ENCODE peak calls at places on chromosome 15, in eight cellular contexts. J is HepG2, W is H1, U is GM23338, X is K562, O is endothelial cell of umbilical vein, G is HCT116, Z is GM12878. S is an unnamed sample.

GRCh38 chr15:55526559-55527036 is 18.6 kb upstream of the DNAAF4 start:
- DNase-seq in J (peak), W (peak), U (peak), X (peak), O (peak), G (peak), Z (no peak), S (no peak)

GRCh38 chr15:23422946-23423708 is 23.9 kb downstream of the GOLGA6L2 start:
- DNase-seq in J (peak), W (no peak), U (no peak), X (no peak), O (no peak), G (no peak), Z (no peak), S (no peak)

GRCh38 chr15:101246391-101246790 is 5.5 kb downstream of the CHSY1 start:
- DNase-seq in J (no peak), W (no peak), U (no peak), X (no peak), O (peak), G (no peak), Z (no peak), S (no peak)

GRCh38 chr15:37019479-37020433 is 80.6 kb downstream of the MEIS2 start:
- DNase-seq in J (peak), W (no peak), U (no peak), X (no peak), O (peak), G (no peak), Z (no peak), S (no peak)

GRCh38 chr15:75712668-75713337 is at the start of gene CSPG4:
- DNase-seq in J (no peak), W (peak), U (peak), X (peak), O (no peak), G (no peak), Z (no peak), S (no peak)

GRCh38 chr15:80777137-80777536 is 2.0 kb upstream of the CEMIP start:
- DNase-seq in J (no peak), W (no peak), U (no peak), X (no peak), O (peak), G (no peak), Z (no peak), S (no peak)

GRCh38 chr15:78105541-78106241 is 13.3 kb downstream of the SH2D7 start:
- DNase-seq in J (peak), W (no peak), U (no peak), X (no peak), O (peak), G (no peak), Z (no peak), S (no peak)

GRCh38 chr15:99909914-99910313 is 176.7 kb upstream of the LYSMD4 start:
- DNase-seq in J (peak), W (peak), U (peak), X (peak), O (no peak), G (peak), Z (no peak), S (no peak)

GRCh38 chr15:78425643-78426042 is 12.4 kb upstream of the IREB2 start:
- DNase-seq in J (no peak), W (no peak), U (no peak), X (no peak), O (no peak), G (no peak), Z (no peak), S (no peak)

GRCh38 chr15:100234158-100235029 is 107.4 kb downstream of the ADAMTS17 start:
- DNase-seq in J (no peak), W (no peak), U (no peak), X (no peak), O (no peak), G (no peak), Z (no peak), S (no peak)

GRCh38 chr15:68330911-68331310 is 53.4 kb downstream of the FEM1B start:
- DNase-seq in J (no peak), W (no peak), U (no peak), X (no peak), O (no peak), G (no peak), Z (no peak), S (no peak)

GRCh38 chr15:68330461-68330860 is 52.9 kb downstream of the FEM1B start:
- DNase-seq in J (no peak), W (no peak), U (no peak), X (no peak), O (no peak), G (no peak), Z (no peak), S (no peak)

GRCh38 chr15:68325721-68326120 is 48.2 kb downstream of the FEM1B start:
- DNase-seq in J (no peak), W (no peak), U (no peak), X (no peak), O (no peak), G (no peak), Z (no peak), S (no peak)

GRCh38 chr15:68328485-68328884 is 50.9 kb downstream of the FEM1B start:
- DNase-seq in J (no peak), W (no peak), U (no peak), X (no peak), O (no peak), G (no peak), Z (no peak), S (no peak)

GRCh38 chr15:68326711-68327412 is 49.3 kb downstream of the FEM1B start:
- DNase-seq in J (no peak), W (no peak), U (no peak), X (no peak), O (no peak), G (no peak), Z (no peak), S (no peak)
- TF ChIP-seq POLR2AphosphoS5 in J (no peak), W (no peak), U (no peak), X (no peak), O (no peak), G (no peak), Z (no peak), S (no peak)

DNA sequence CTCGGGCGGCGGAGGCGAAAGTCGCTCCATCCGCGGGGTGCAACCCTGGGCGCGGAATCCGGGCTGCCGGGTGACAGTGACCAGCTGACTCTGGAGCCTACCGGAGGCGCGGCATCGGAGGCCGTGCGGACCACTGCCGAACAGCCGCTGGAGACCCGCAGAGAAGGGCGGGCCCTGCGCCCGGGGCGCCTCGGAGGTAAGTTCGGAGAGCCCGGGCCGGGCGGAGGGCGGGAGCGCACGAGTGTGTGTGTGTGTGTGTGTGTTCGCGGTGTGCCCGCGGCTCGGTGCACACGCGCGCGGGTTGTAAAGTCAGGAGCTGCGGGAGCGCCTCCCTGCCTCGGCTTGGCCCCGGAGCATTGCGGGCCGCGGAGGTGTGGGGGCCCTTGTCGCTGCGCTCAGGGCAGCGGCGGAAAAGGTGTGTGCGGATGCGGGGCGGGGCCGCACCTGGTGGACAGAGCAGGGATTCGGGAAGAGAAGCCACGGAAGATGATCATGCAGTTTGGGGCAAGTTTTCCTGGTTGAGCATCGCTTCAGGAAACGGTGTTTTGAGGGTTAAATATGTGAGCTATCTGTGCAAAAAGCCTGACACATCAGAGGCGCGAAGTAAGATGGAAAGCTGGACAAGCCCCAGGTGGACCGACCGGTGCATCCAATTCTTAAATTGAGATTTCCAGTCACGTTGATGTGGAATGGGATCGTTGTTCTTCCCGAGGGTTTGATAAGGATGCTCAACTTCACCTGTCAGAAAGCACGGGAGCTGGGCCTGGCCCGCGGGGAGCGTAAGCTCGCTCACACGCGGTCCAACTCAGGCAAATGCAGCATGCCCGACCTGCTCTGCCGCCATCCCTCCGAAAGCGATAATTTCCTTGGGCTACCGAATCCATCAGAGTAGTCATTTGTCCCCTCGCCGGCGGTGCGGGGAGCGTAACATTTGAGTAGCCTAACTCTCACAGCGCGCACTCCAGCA is 492 bp downstream of the MINAR1 start:
- DNase-seq in J (no peak), W (peak), U (peak), X (no peak), O (no peak), G (no peak), Z (no peak), S (no peak)
- TF ChIP-seq EZH2 in J (no peak), W (peak), U (peak), X (no peak), O (peak), G (no peak), Z (no peak), S (no peak)

GRCh38 chr15:77002436-77002835 is 7.5 kb downstream of the PSTPIP1 start:
- DNase-seq in J (no peak), W (no peak), U (no peak), X (no peak), O (no peak), G (no peak), Z (no peak), S (no peak)
- TF ChIP-seq POLR2AphosphoS5 in J (no peak), W (no peak), U (no peak), X (no peak), O (no peak), G (no peak), Z (no peak), S (no peak)

DNA sequence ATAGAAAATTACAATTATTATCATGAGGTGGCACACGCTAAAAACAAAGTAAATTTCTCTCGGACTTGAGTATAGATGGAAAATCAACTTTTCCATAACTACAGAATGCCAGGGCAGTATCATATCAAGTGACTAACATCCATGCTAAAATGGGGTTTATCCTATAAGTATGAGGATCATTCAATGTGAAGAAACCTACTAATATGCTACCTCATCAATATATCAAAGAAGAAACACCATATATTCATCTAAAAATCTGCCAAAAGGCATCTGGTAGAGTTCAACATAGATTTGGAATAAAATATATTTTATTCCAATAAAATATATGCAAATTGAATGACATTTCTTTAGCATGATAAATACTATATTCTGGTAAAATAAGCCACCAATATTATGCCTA is 894.4 kb downstream of the MCTP2 start:
- DNase-seq in J (no peak), W (no peak), U (no peak), X (no peak), O (no peak), G (no peak), Z (no peak), S (no peak)
- TF ChIP-seq EZH2 in J (no peak), W (no peak), U (no peak), X (no peak), O (no peak), G (no peak), Z (no peak), S (no peak)

GRCh38 chr15:24823473-24823872 is 131.3 kb upstream of the SNRPN start:
- DNase-seq in J (no peak), W (peak), U (peak), X (peak), O (peak), G (no peak), Z (no peak), S (no peak)
- TF ChIP-seq POLR2AphosphoS5 in J (no peak), W (no peak), U (no peak), X (no peak), O (no peak), G (no peak), Z (no peak), S (no peak)

GRCh38 chr15:31852933-31853332 is 177.4 kb upstream of the CHRNA7 start:
- DNase-seq in J (no peak), W (no peak), U (no peak), X (no peak), O (no peak), G (no peak), Z (no peak), S (no peak)
- TF ChIP-seq EZH2 in J (no peak), W (no peak), U (no peak), X (no peak), O (no peak), G (no peak), Z (no peak), S (no peak)

GRCh38 chr15:71146597-71146996 is 31.3 kb downstream of the THSD4 start:
- DNase-seq in J (no peak), W (no peak), U (no peak), X (no peak), O (no peak), G (no peak), Z (no peak), S (no peak)

GRCh38 chr15:71148048-71148447 is 32.8 kb downstream of the THSD4 start:
- DNase-seq in J (no peak), W (no peak), U (no peak), X (no peak), O (no peak), G (no peak), Z (no peak), S (no peak)

GRCh38 chr15:71151061-71151460 is 35.8 kb downstream of the THSD4 start:
- DNase-seq in J (no peak), W (no peak), U (no peak), X (no peak), O (no peak), G (no peak), Z (no peak), S (no peak)

GRCh38 chr15:71152542-71152941 is 37.3 kb downstream of the THSD4 start:
- DNase-seq in J (no peak), W (no peak), U (no peak), X (no peak), O (no peak), G (no peak), Z (no peak), S (no peak)

GRCh38 chr15:71149645-71150557 is 34.6 kb downstream of the THSD4 start:
- DNase-seq in J (no peak), W (no peak), U (no peak), X (no peak), O (no peak), G (no peak), Z (no peak), S (no peak)
- TF ChIP-seq POLR2AphosphoS5 in J (no peak), W (no peak), U (no peak), X (no peak), O (no peak), G (no peak), Z (no peak), S (no peak)

DNA sequence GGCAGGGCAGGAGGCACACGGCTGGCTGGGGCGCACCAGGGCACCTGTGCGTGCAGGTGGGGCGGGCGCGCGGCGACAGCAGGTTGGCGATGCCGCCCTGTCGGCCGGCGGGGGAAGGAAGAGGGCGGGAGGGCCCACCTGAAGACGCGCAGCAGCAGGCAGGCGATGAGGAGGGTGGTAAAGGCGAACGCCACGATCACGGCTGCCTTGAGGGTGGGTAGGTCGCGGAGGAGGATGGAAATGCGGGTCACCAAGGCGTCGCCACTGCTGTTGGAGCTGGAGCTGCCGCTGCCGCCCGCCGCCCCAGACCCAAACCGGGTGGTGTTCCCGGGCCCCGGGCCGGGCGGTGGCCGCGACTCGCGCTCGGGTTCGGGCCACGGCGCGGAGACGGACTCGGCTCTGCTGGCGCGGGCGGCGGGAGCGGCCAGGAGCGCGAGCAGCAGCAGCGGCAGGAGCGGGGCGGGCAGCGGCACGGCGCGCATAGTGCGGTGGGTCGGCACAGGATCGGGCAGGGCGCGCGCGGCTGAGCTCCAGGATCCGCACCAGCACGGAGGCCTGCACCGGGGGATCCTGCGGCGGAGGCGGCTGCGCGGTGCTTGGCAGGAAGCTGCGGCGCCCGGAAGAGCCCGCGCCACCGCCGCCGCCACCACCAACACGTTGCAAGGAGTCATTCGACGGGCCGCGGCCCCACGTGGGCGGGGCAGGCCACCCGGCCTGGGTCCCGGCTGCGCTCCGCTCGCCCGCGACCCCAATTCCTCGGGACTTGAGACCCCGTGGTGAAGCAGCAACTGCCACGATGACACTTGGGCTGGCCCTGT is at the start of gene FAM174B:
- DNase-seq in J (no peak), W (peak), U (peak), X (no peak), O (peak), G (no peak), Z (no peak), S (no peak)
- TF ChIP-seq EZH2 in J (no peak), W (peak), U (no peak), X (no peak), O (no peak), G (no peak), Z (no peak), S (no peak)

S was measured in SK-N-MC.